ENCODE peak calls at places on chromosomes 16 and 17, in six cellular contexts. Q, L, M, B, I and S are unnamed samples.
A peak's percentile ranks its signal among the peaks of the same experiment; 100 is the strongest.

GRCh38 chr16:89711601-89712475 is 8.9 kb downstream of the VPS9D1 start:
- DNase-seq in Q (peak; percentile 92), L (peak; percentile 73), M (peak; percentile 17), B (peak; percentile 78), I (no peak), S (no peak)

GRCh38 chr17:77569846-77570564 is 388.5 kb upstream of the TNRC6C start:
- DNase-seq in Q (no peak), L (no peak), M (no peak), B (no peak), I (no peak), S (no peak)

GRCh38 chr17:79800325-79801155 is 3.7 kb upstream of the CBX8 start:
- DNase-seq in Q (peak; percentile 52), L (no peak), M (no peak), B (no peak), I (no peak), S (no peak)

GRCh38 chr17:11300201-11300600 is 59.2 kb downstream of the SHISA6 start:
- DNase-seq in Q (no peak), L (no peak), M (no peak), B (no peak), I (no peak), S (no peak)

GRCh38 chr17:40564195-40564882 is 933 bp downstream of the CCR7 start:
- DNase-seq in Q (no peak), L (peak; percentile 53), M (no peak), B (no peak), I (no peak), S (no peak)

GRCh38 chr17:82369211-82369610 is 2.4 kb upstream of the UTS2R start:
- DNase-seq in Q (no peak), L (no peak), M (no peak), B (no peak), I (no peak), S (no peak)

GRCh38 chr17:37516131-37516561 is 26.5 kb downstream of the DUSP14 start:
- DNase-seq in Q (no peak), L (no peak), M (peak; percentile 64), B (peak; percentile 58), I (no peak), S (no peak)

GRCh38 chr16:90020260-90020837 is 1.1 kb upstream of the DBNDD1 start:
- DNase-seq in Q (no peak), L (no peak), M (no peak), B (no peak), I (no peak), S (no peak)

GRCh38 chr16:86665319-86665675 is 86.9 kb downstream of the FOXL1 start:
- DNase-seq in Q (no peak), L (no peak), M (no peak), B (no peak), I (no peak), S (no peak)

GRCh38 chr17:1108560-1108809 is 71.3 kb downstream of the ABR start:
- DNase-seq in Q (no peak), L (no peak), M (no peak), B (no peak), I (no peak), S (no peak)